ENCODE peak calls at places on chromosomes 7 and 10, in eight cellular contexts. One of them, this sample, is unnamed.

GRCh38 chr10:51244739-51245138 is 170.5 kb downstream of the PRKG1 start:
- DNase-seq in Caki2: peak; percentile 35
- DNase-seq in Daoy: peak; percentile 74
- DNase-seq in body of pancreas: no peak
- DNase-seq in effector memory CD8-positive, alpha-beta T cell: no peak
- DNase-seq in C1 segment of cervical spinal cord: no peak
- DNase-seq in NCI-H345: no peak
- DNase-seq in NCI-H1436 treated with DMSO at 0.1 percent for 48 hours: no peak
- DNase-seq in this sample: no peak

GRCh38 chr10:97062484-97062883 is 123.3 kb downstream of the SLIT1 start:
- DNase-seq in Caki2: no peak
- DNase-seq in Daoy: no peak
- DNase-seq in body of pancreas: no peak
- DNase-seq in effector memory CD8-positive, alpha-beta T cell: no peak
- DNase-seq in C1 segment of cervical spinal cord: no peak
- DNase-seq in NCI-H345: no peak
- DNase-seq in NCI-H1436 treated with DMSO at 0.1 percent for 48 hours: no peak
- DNase-seq in this sample: no peak

GRCh38 chr10:129096340-129096984 is 370.6 kb upstream of the MGMT start:
- DNase-seq in Caki2: no peak
- DNase-seq in Daoy: peak; percentile 27
- DNase-seq in body of pancreas: peak; percentile 42
- DNase-seq in effector memory CD8-positive, alpha-beta T cell: no peak
- DNase-seq in C1 segment of cervical spinal cord: no peak
- DNase-seq in NCI-H345: peak; percentile 19
- DNase-seq in NCI-H1436 treated with DMSO at 0.1 percent for 48 hours: no peak
- DNase-seq in this sample: no peak

GRCh38 chr10:123858039-123858740 is 33.4 kb downstream of the CPXM2 start:
- DNase-seq in Caki2: peak; percentile 39
- DNase-seq in Daoy: peak; percentile 71
- DNase-seq in body of pancreas: no peak
- DNase-seq in effector memory CD8-positive, alpha-beta T cell: no peak
- DNase-seq in C1 segment of cervical spinal cord: no peak
- DNase-seq in NCI-H345: no peak
- DNase-seq in NCI-H1436 treated with DMSO at 0.1 percent for 48 hours: no peak
- DNase-seq in this sample: no peak

GRCh38 chr10:56028299-56029132 is 332.5 kb downstream of the ZWINT start:
- DNase-seq in Caki2: no peak
- DNase-seq in Daoy: no peak
- DNase-seq in body of pancreas: no peak
- DNase-seq in effector memory CD8-positive, alpha-beta T cell: no peak
- DNase-seq in C1 segment of cervical spinal cord: no peak
- DNase-seq in NCI-H345: no peak
- DNase-seq in NCI-H1436 treated with DMSO at 0.1 percent for 48 hours: no peak
- DNase-seq in this sample: no peak

GRCh38 chr10:127462643-127463295 is 86.3 kb upstream of the NPS start:
- DNase-seq in Caki2: no peak
- DNase-seq in Daoy: no peak
- DNase-seq in body of pancreas: no peak
- DNase-seq in effector memory CD8-positive, alpha-beta T cell: no peak
- DNase-seq in C1 segment of cervical spinal cord: no peak
- DNase-seq in NCI-H345: peak; percentile 82
- DNase-seq in NCI-H1436 treated with DMSO at 0.1 percent for 48 hours: peak; percentile 56
- DNase-seq in this sample: no peak

GRCh38 chr10:104835422-104835821 is 194.3 kb downstream of the SORCS3 start:
- DNase-seq in Caki2: no peak
- DNase-seq in Daoy: no peak
- DNase-seq in body of pancreas: no peak
- DNase-seq in effector memory CD8-positive, alpha-beta T cell: no peak
- DNase-seq in C1 segment of cervical spinal cord: no peak
- DNase-seq in NCI-H345: peak; percentile 14
- DNase-seq in NCI-H1436 treated with DMSO at 0.1 percent for 48 hours: peak; percentile 45
- DNase-seq in this sample: no peak

GRCh38 chr7:131083781-131084180 is 243.9 kb upstream of the MKLN1 start:
- DNase-seq in Caki2: no peak
- DNase-seq in Daoy: no peak
- DNase-seq in body of pancreas: no peak
- DNase-seq in effector memory CD8-positive, alpha-beta T cell: no peak
- DNase-seq in C1 segment of cervical spinal cord: no peak
- DNase-seq in NCI-H345: no peak
- DNase-seq in NCI-H1436 treated with DMSO at 0.1 percent for 48 hours: no peak
- DNase-seq in this sample: no peak

GRCh38 chr10:110865804-110866482 is 5.8 kb upstream of the PDCD4 start:
- DNase-seq in Caki2: no peak
- DNase-seq in Daoy: no peak
- DNase-seq in body of pancreas: no peak
- DNase-seq in effector memory CD8-positive, alpha-beta T cell: no peak
- DNase-seq in C1 segment of cervical spinal cord: no peak
- DNase-seq in NCI-H345: no peak
- DNase-seq in NCI-H1436 treated with DMSO at 0.1 percent for 48 hours: no peak
- DNase-seq in this sample: no peak

GRCh38 chr10:111297351-111297848 is 220.6 kb downstream of the ADRA2A start:
- DNase-seq in Caki2: no peak
- DNase-seq in Daoy: no peak
- DNase-seq in body of pancreas: peak; percentile 4
- DNase-seq in effector memory CD8-positive, alpha-beta T cell: no peak
- DNase-seq in C1 segment of cervical spinal cord: no peak
- DNase-seq in NCI-H345: no peak
- DNase-seq in NCI-H1436 treated with DMSO at 0.1 percent for 48 hours: no peak
- DNase-seq in this sample: no peak

GRCh38 chr7:120799147-120799546 is 58.8 kb downstream of the TSPAN12 start:
- DNase-seq in Caki2: no peak
- DNase-seq in Daoy: no peak
- DNase-seq in body of pancreas: no peak
- DNase-seq in effector memory CD8-positive, alpha-beta T cell: no peak
- DNase-seq in C1 segment of cervical spinal cord: no peak
- DNase-seq in NCI-H345: no peak
- DNase-seq in NCI-H1436 treated with DMSO at 0.1 percent for 48 hours: no peak
- DNase-seq in this sample: no peak

GRCh38 chr7:100687740-100688592 is 6.1 kb downstream of the GIGYF1 start:
- DNase-seq in Caki2: no peak
- DNase-seq in Daoy: no peak
- DNase-seq in body of pancreas: no peak
- DNase-seq in effector memory CD8-positive, alpha-beta T cell: no peak
- DNase-seq in C1 segment of cervical spinal cord: no peak
- DNase-seq in NCI-H345: no peak
- DNase-seq in NCI-H1436 treated with DMSO at 0.1 percent for 48 hours: no peak
- DNase-seq in this sample: no peak

GRCh38 chr10:100791254-100792058 is 46.1 kb downstream of the PAX2 start:
- DNase-seq in Caki2: no peak
- DNase-seq in Daoy: no peak
- DNase-seq in body of pancreas: no peak
- DNase-seq in effector memory CD8-positive, alpha-beta T cell: no peak
- DNase-seq in C1 segment of cervical spinal cord: no peak
- DNase-seq in NCI-H345: no peak
- DNase-seq in NCI-H1436 treated with DMSO at 0.1 percent for 48 hours: no peak
- DNase-seq in this sample: no peak

GRCh38 chr7:35738889-35739288 is 44.0 kb upstream of the HERPUD2 start:
- DNase-seq in Caki2: no peak
- DNase-seq in Daoy: no peak
- DNase-seq in body of pancreas: no peak
- DNase-seq in effector memory CD8-positive, alpha-beta T cell: no peak
- DNase-seq in C1 segment of cervical spinal cord: no peak
- DNase-seq in NCI-H345: no peak
- DNase-seq in NCI-H1436 treated with DMSO at 0.1 percent for 48 hours: no peak
- DNase-seq in this sample: no peak

GRCh38 chr10:132264966-132265877 is 42.5 kb downstream of the STK32C start:
- DNase-seq in Caki2: no peak
- DNase-seq in Daoy: no peak
- DNase-seq in body of pancreas: peak; percentile 21
- DNase-seq in effector memory CD8-positive, alpha-beta T cell: no peak
- DNase-seq in C1 segment of cervical spinal cord: no peak
- DNase-seq in NCI-H345: peak; percentile 23
- DNase-seq in NCI-H1436 treated with DMSO at 0.1 percent for 48 hours: no peak
- DNase-seq in this sample: no peak